ENCODE peak calls at places on chromosomes 11 and 22, in five cellular contexts. X, L, K, V and E are unnamed samples.

GRCh38 chr11:129951201-129951882 is 51.3 kb downstream of the PRDM10 start:
- DNase-seq in X (no peak), L (no peak), K (no peak), V (no peak), E (no peak)

GRCh38 chr11:94305146-94305545 is 766 bp downstream of the IZUMO1R start:
- DNase-seq in X (no peak), L (no peak), K (no peak), V (no peak), E (no peak)

GRCh38 chr11:91394718-91395414 is 829.8 kb upstream of the FAT3 start:
- DNase-seq in X (no peak), L (no peak), K (no peak), V (no peak), E (no peak)

GRCh38 chr11:57269580-57270021 is 32.6 kb upstream of the APLNR start:
- DNase-seq in X (no peak), L (no peak), K (no peak), V (peak; percentile 30), E (no peak)

GRCh38 chr22:20089226-20089976 is 9.4 kb downstream of the DGCR8 start:
- DNase-seq in X (no peak), L (no peak), K (no peak), V (no peak), E (no peak)

GRCh38 chr22:20091690-20092476 is 11.8 kb downstream of the DGCR8 start:
- DNase-seq in X (no peak), L (no peak), K (no peak), V (no peak), E (no peak)

GRCh38 chr11:128686745-128687177 is 7.1 kb upstream of the FLI1 start:
- DNase-seq in X (no peak), L (peak; percentile 34), K (no peak), V (no peak), E (no peak)

GRCh38 chr22:42547562-42547961 is 6.2 kb upstream of the SERHL2 start:
- DNase-seq in X (no peak), L (no peak), K (no peak), V (no peak), E (no peak)

GRCh38 chr11:75334402-75334891 is 17.0 kb downstream of the ARRB1 start:
- DNase-seq in X (no peak), L (no peak), K (no peak), V (no peak), E (no peak)

GRCh38 chr11:64753380-64754123 is 6.2 kb downstream of the PYGM start:
- DNase-seq in X (no peak), L (no peak), K (no peak), V (no peak), E (no peak)

GRCh38 chr11:9760180-9760550 is 96.3 kb downstream of the SWAP70 start:
- DNase-seq in X (peak; percentile 66), L (no peak), K (no peak), V (no peak), E (no peak)